ENCODE peak calls at places on chromosomes 11 and 22, in eight cellular contexts. W is neuronal stem cell, Y is psoas muscle, A is RWPE1, O is GM23248, L is Karpas-422, H is coronary artery, K is stomach. C is an unnamed sample.

GRCh38 chr22:17980638-17981051 is 43.7 kb downstream of the MICAL3 start:
- DNase-seq in O (peak; percentile 54), W (no peak), H (no peak), L (no peak), Y (peak; percentile 70), K (peak; percentile 48), A (no peak), C (no peak)

GRCh38 chr22:39174498-39175120 is 22.1 kb upstream of the CBX7 start:
- DNase-seq in H (peak; percentile 84), A (peak; percentile 76), K (peak; percentile 59), Y (peak; percentile 88), W (peak; percentile 99), L (no peak), O (peak; percentile 79), C (no peak)

GRCh38 chr11:121240650-121241299 is 51.8 kb upstream of the SC5D start:
- DNase-seq in K (no peak), A (no peak), W (no peak), Y (no peak), O (peak; percentile 47), L (no peak), H (no peak), C (no peak)

GRCh38 chr11:64285885-64286800 is 495 bp downstream of the GPR137 start:
- DNase-seq in O (peak; percentile 29), L (peak; percentile 72), K (no peak), H (no peak), Y (peak; percentile 69), W (no peak), A (no peak), C (no peak)

GRCh38 chr22:19463491-19464469 is 15.2 kb downstream of the UFD1 start:
- DNase-seq in L (no peak), W (no peak), K (no peak), H (no peak), A (no peak), Y (peak; percentile 82), O (peak; percentile 90), C (no peak)

GRCh38 chr11:1937616-1938342 is 9.4 kb upstream of the MRPL23 start:
- DNase-seq in A (no peak), W (no peak), H (no peak), K (no peak), O (no peak), Y (peak; percentile 51), L (no peak), C (no peak)

GRCh38 chr11:112670806-112671570 is 290.2 kb upstream of the NCAM1 start:
- DNase-seq in H (no peak), O (no peak), W (no peak), Y (no peak), K (no peak), A (no peak), L (no peak), C (no peak)

GRCh38 chr22:32331918-32332725 is 25.5 kb upstream of the RFPL3 start:
- DNase-seq in Y (no peak), A (no peak), H (peak; percentile 40), W (no peak), O (no peak), L (no peak), K (peak; percentile 20), C (no peak)

GRCh38 chr11:75765116-75765515 is 3.5 kb upstream of the DGAT2 start:
- DNase-seq in O (no peak), W (no peak), A (no peak), H (no peak), Y (no peak), K (no peak), L (no peak), C (no peak)

GRCh38 chr11:28735511-28735910 is 627.3 kb downstream of the METTL15 start:
- DNase-seq in W (no peak), H (no peak), A (no peak), Y (no peak), K (no peak), L (no peak), O (no peak), C (no peak)

GRCh38 chr11:45939836-45940235 is 17.4 kb downstream of the LARGE2 start:
- DNase-seq in K (no peak), L (no peak), Y (no peak), H (no peak), O (peak; percentile 52), W (no peak), A (no peak), C (no peak)

GRCh38 chr22:20080445-20080775 is 369 bp downstream of the DGCR8 start:
- DNase-seq in L (peak; percentile 87), O (peak; percentile 80), W (peak; percentile 58), Y (peak; percentile 83), A (peak; percentile 63), H (no peak), K (peak; percentile 62), C (no peak)

GRCh38 chr22:27245056-27245455 is 556.5 kb downstream of the MN1 start:
- DNase-seq in W (no peak), L (no peak), Y (no peak), A (no peak), O (no peak), H (no peak), K (no peak), C (no peak)

GRCh38 chr11:65493367-65494176 is 5.3 kb upstream of the MALAT1 start:
- DNase-seq in K (peak; percentile 88), A (peak; percentile 88), H (peak; percentile 98), W (no peak), O (peak; percentile 99), Y (peak; percentile 92), L (no peak), C (peak; percentile 99)

GRCh38 chr11:8018742-8019631 is 31.9 kb downstream of the EIF3F start:
- DNase-seq in L (no peak), H (peak; percentile 85), Y (peak; percentile 84), W (peak; percentile 75), K (peak; percentile 61), O (peak; percentile 91), A (peak; percentile 22), C (no peak)

GRCh38 chr11:130318031-130318673 is 3.4 kb upstream of the ZBTB44 start:
- DNase-seq in W (no peak), L (no peak), O (no peak), A (no peak), H (no peak), Y (no peak), K (no peak), C (no peak)
- H3K27ac ChIP-seq in W (no peak overlapping the region), L (no peak overlapping the region), O (no peak overlapping the region), A (no peak overlapping the region), H (no peak overlapping the region), Y (no peak overlapping the region), K (no peak overlapping the region), C (no peak overlapping the region)

GRCh38 chr11:60700689-60701508 is 1.5 kb downstream of the MS4A8 start:
- DNase-seq in A (peak; percentile 33), L (peak; percentile 75), O (peak; percentile 17), Y (no peak), K (peak; percentile 40), H (no peak), W (peak; percentile 48), C (no peak)

GRCh38 chr11:60703374-60703773 is 4.0 kb downstream of the MS4A8 start:
- DNase-seq in L (no peak), H (no peak), K (no peak), A (no peak), O (no peak), Y (no peak), W (no peak), C (no peak)

GRCh38 chr11:60701509-60701818 is 2.1 kb downstream of the MS4A8 start:
- DNase-seq in Y (no peak), O (no peak), A (no peak), L (no peak), H (no peak), K (no peak), W (no peak), C (no peak)

GRCh38 chr11:60699282-60699681 is at the start of gene MS4A8:
- DNase-seq in L (no peak), O (no peak), K (no peak), Y (no peak), H (no peak), W (no peak), A (no peak), C (no peak)
- H3K27ac ChIP-seq in L (no peak within 1 kb of the TSS), O (no peak within 1 kb of the TSS), K (no peak within 1 kb of the TSS), Y (no peak within 1 kb of the TSS), H (no peak within 1 kb of the TSS), W (no peak within 1 kb of the TSS), A (no peak within 1 kb of the TSS), C (no peak within 1 kb of the TSS)

GRCh38 chr22:22720201-22720723 is 75.8 kb downstream of the GGTLC2 start:
- DNase-seq in O (peak; percentile 57), Y (no peak), K (no peak), H (peak; percentile 35), A (no peak), W (peak; percentile 21), L (peak; percentile 94), C (no peak)
- H3K27ac ChIP-seq in O (no peak overlapping the region), Y (no peak overlapping the region), K (peak overlapping the region; percentile 62), H (peak overlapping the region; percentile 43), A (no peak overlapping the region), W (no peak overlapping the region), L (peak overlapping the region; percentile 93), C (no peak overlapping the region)

GRCh38 chr11:96162816-96163499 is 180.0 kb downstream of the MAML2 start:
- DNase-seq in H (no peak), K (no peak), O (peak; percentile 98), A (peak; percentile 27), L (no peak), Y (no peak), W (no peak), C (no peak)

GRCh38 chr11:96167787-96168186 is 175.2 kb downstream of the MAML2 start:
- DNase-seq in K (no peak), A (no peak), W (no peak), Y (no peak), H (no peak), L (no peak), O (no peak), C (no peak)

GRCh38 chr11:96168623-96169022 is 174.4 kb downstream of the MAML2 start:
- DNase-seq in O (peak; percentile 95), W (no peak), A (peak; percentile 88), H (no peak), K (no peak), L (no peak), Y (no peak), C (peak; percentile 57)

GRCh38 chr11:96169250-96169649 is 173.7 kb downstream of the MAML2 start:
- DNase-seq in W (no peak), H (no peak), Y (no peak), K (no peak), L (no peak), O (peak; percentile 38), A (no peak), C (no peak)

DNA sequence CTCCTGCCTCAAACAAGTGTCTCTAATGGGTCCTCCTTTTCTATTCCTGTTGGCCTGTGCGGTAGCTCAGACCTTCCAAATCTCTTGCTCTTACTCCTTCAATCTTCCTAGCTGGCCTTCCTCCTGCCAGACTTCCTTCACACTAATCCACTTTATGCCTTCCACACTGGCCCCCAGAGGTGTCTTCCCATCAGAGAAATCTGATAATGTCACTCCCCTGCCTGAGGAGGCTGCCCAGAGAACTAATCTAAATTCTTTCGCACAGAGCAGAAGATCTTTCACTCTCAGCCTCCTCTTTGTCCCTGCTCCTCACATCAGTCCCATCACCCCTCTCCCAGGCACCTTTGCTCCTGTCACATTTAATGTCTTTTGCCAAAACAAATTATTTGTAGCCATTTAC is 175.8 kb downstream of the MAML2 start:
- DNase-seq in L (no peak), A (no peak), Y (no peak), K (no peak), O (no peak), W (no peak), H (no peak), C (no peak)
- H3K27ac ChIP-seq in L (no peak overlapping the region), A (no peak overlapping the region), Y (no peak overlapping the region), K (no peak overlapping the region), O (no peak overlapping the region), W (no peak overlapping the region), H (peak overlapping the region; percentile 26), C (no peak overlapping the region)

GRCh38 chr11:119108151-119108856 is 1.2 kb downstream of the C2CD2L start:
- DNase-seq in L (peak; percentile 84), K (peak; percentile 53), Y (no peak), H (no peak), W (no peak), O (peak; percentile 37), A (peak; percentile 81), C (no peak)
- H3K27ac ChIP-seq in L (peak overlapping the region; percentile 81), K (peak overlapping the region; percentile 88), Y (no peak overlapping the region), H (peak overlapping the region; percentile 85), W (no peak overlapping the region), O (peak overlapping the region; percentile 24), A (peak overlapping the region; percentile 87), C (peak overlapping the region; percentile 34)